ENCODE peak calls at places on chromosome 1, in seven cellular contexts. E is heart right ventricle; I is OCI-M1; A is A172; X is osteoblast; V is gastrocnemius medialis; M is stimulated activated CD4-positive, alpha-beta T cell treated with anti-CD3 and anti-CD28 coated beads, Interleukin-12 subunit alpha, Interleukin-12 subunit beta, amount 100 ng/mL, for 4 hours. H is an unnamed sample.

GRCh38 chr1:94094466-94095111 is 26.4 kb downstream of the ABCA4 start:
- DNase-seq in E (peak; percentile 77), I (peak; percentile 27), A (peak; percentile 16), X (no peak), V (peak; percentile 32), M (no peak), H (peak; percentile 62)

GRCh38 chr1:175725684-175726083 is 17.7 kb downstream of the TNR start:
- DNase-seq in E (no peak), I (peak; percentile 72), A (peak; percentile 34), X (no peak), V (no peak), M (no peak), H (peak; percentile 75)

GRCh38 chr1:178168535-178168934 is 74.6 kb downstream of the RASAL2 start:
- DNase-seq in E (no peak), I (no peak), A (peak; percentile 60), X (peak; percentile 65), V (no peak), M (no peak), H (no peak)

GRCh38 chr1:119987112-119987511 is 82.3 kb downstream of the NOTCH2 start:
- DNase-seq in E (no peak), I (no peak), A (peak; percentile 84), X (peak; percentile 54), V (peak; percentile 15), M (no peak), H (peak; percentile 6)

GRCh38 chr1:20093940-20094391 is 24.0 kb downstream of the PLA2G5 start:
- DNase-seq in E (peak; percentile 60), I (no peak), A (no peak), X (no peak), V (peak; percentile 47), M (no peak), H (no peak)

GRCh38 chr1:84619383-84620093 is 45.3 kb upstream of the CTBS start:
- DNase-seq in E (no peak), I (peak; percentile 75), A (peak; percentile 48), X (peak; percentile 95), V (no peak), M (peak; percentile 41), H (peak; percentile 65)

GRCh38 chr1:227805606-227806197 is 9.8 kb upstream of the PRSS38 start:
- DNase-seq in E (no peak), I (no peak), A (peak; percentile 100), X (peak; percentile 87), V (peak; percentile 52), M (no peak), H (no peak)

GRCh38 chr1:60448866-60449265 is 375.3 kb upstream of the C1orf87 start:
- DNase-seq in E (no peak), I (no peak), A (no peak), X (no peak), V (no peak), M (no peak), H (no peak)

GRCh38 chr1:213231795-213232231 is 180.8 kb downstream of the RPS6KC1 start:
- DNase-seq in E (no peak), I (no peak), A (peak; percentile 6), X (peak; percentile 72), V (no peak), M (no peak), H (peak; percentile 39)

GRCh38 chr1:188782220-188782841 is 1695.3 kb downstream of the BRINP3 start:
- DNase-seq in E (no peak), I (peak; percentile 90), A (peak; percentile 60), X (no peak), V (no peak), M (no peak), H (peak; percentile 90)

GRCh38 chr1:71196685-71197084 is 115.8 kb upstream of the ZRANB2 start:
- DNase-seq in E (no peak), I (peak; percentile 55), A (no peak), X (no peak), V (no peak), M (no peak), H (no peak)

GRCh38 chr1:160418483-160418882 is 18.1 kb downstream of the VANGL2 start:
- DNase-seq in E (no peak), I (no peak), A (no peak), X (no peak), V (no peak), M (no peak), H (no peak)

GRCh38 chr1:31523012-31523411 is 53.3 kb upstream of the TINAGL1 start:
- DNase-seq in E (no peak), I (no peak), A (peak; percentile 50), X (no peak), V (no peak), M (no peak), H (no peak)

GRCh38 chr1:29859126-29859525 is 622.8 kb downstream of the PTPRU start:
- DNase-seq in E (no peak), I (no peak), A (no peak), X (no peak), V (no peak), M (no peak), H (no peak)

GRCh38 chr1:116388122-116388521 is 15.1 kb downstream of the ATP1A1 start:
- DNase-seq in E (no peak), I (no peak), A (no peak), X (no peak), V (no peak), M (no peak), H (no peak)

GRCh38 chr1:193537266-193538003 is 351.0 kb upstream of the B3GALT2 start:
- DNase-seq in E (no peak), I (peak; percentile 80), A (no peak), X (no peak), V (no peak), M (peak; percentile 53), H (no peak)

GRCh38 chr1:180927348-180927747 is 14.7 kb downstream of the KIAA1614 start:
- DNase-seq in E (peak; percentile 57), I (no peak), A (no peak), X (no peak), V (no peak), M (no peak), H (no peak)

GRCh38 chr1:234973426-234974250 is 155.0 kb downstream of the TOMM20 start:
- DNase-seq in E (no peak), I (no peak), A (no peak), X (no peak), V (peak; percentile 81), M (no peak), H (no peak)

H was measured in mesendoderm.